ENCODE peak calls at places on chromosomes 4 and X, in eight cellular contexts. One of them, this sample, is unnamed.

GRCh38 chr4:175421506-175421905 is 390.6 kb downstream of the GPM6A start:
- DNase-seq in IMR-90: peak
- DNase-seq in Peyer's patch: no peak
- DNase-seq in gastrocnemius medialis: no peak
- DNase-seq in uterus: no peak
- DNase-seq in lower leg skin: no peak
- DNase-seq in A549: peak
- DNase-seq in body of pancreas: no peak
- DNase-seq in this sample: no peak

GRCh38 chr4:116055857-116056827 is 942.7 kb upstream of the NDST4 start:
- DNase-seq in uterus: no peak
- DNase-seq in body of pancreas: no peak
- DNase-seq in A549: no peak
- DNase-seq in IMR-90: no peak
- DNase-seq in gastrocnemius medialis: no peak
- DNase-seq in lower leg skin: no peak
- DNase-seq in Peyer's patch: no peak
- DNase-seq in this sample: no peak

GRCh38 chr4:156933633-156934258 is 37.9 kb downstream of the PDGFC start:
- DNase-seq in IMR-90: peak
- DNase-seq in A549: peak
- DNase-seq in Peyer's patch: no peak
- DNase-seq in body of pancreas: no peak
- DNase-seq in gastrocnemius medialis: no peak
- DNase-seq in uterus: no peak
- DNase-seq in lower leg skin: no peak
- DNase-seq in this sample: no peak

GRCh38 chr4:78293841-78294301 is 236.7 kb downstream of the FRAS1 start:
- DNase-seq in Peyer's patch: no peak
- DNase-seq in A549: peak
- DNase-seq in body of pancreas: no peak
- DNase-seq in IMR-90: peak
- DNase-seq in lower leg skin: no peak
- DNase-seq in gastrocnemius medialis: no peak
- DNase-seq in uterus: no peak
- DNase-seq in this sample: no peak

GRCh38 chrX:140765043-140765784 is 55.7 kb downstream of the LINC00632 start:
- DNase-seq in lower leg skin: no peak
- DNase-seq in IMR-90: peak
- DNase-seq in A549: peak
- DNase-seq in Peyer's patch: no peak
- DNase-seq in uterus: no peak
- DNase-seq in body of pancreas: no peak
- DNase-seq in gastrocnemius medialis: no peak
- DNase-seq in this sample: no peak

GRCh38 chr4:138916763-138917162 is 98.8 kb upstream of the NOCT start:
- DNase-seq in IMR-90: no peak
- DNase-seq in lower leg skin: no peak
- DNase-seq in uterus: no peak
- DNase-seq in A549: no peak
- DNase-seq in body of pancreas: no peak
- DNase-seq in Peyer's patch: no peak
- DNase-seq in gastrocnemius medialis: no peak
- DNase-seq in this sample: no peak

GRCh38 chr4:79397951-79398350 is 10.1 kb downstream of the GK2 start:
- DNase-seq in gastrocnemius medialis: no peak
- DNase-seq in A549: no peak
- DNase-seq in Peyer's patch: no peak
- DNase-seq in uterus: no peak
- DNase-seq in IMR-90: no peak
- DNase-seq in body of pancreas: no peak
- DNase-seq in lower leg skin: no peak
- DNase-seq in this sample: no peak

GRCh38 chr4:147498031-147498700 is 17.3 kb downstream of the EDNRA start:
- DNase-seq in gastrocnemius medialis: no peak
- DNase-seq in lower leg skin: no peak
- DNase-seq in body of pancreas: no peak
- DNase-seq in Peyer's patch: no peak
- DNase-seq in uterus: no peak
- DNase-seq in IMR-90: peak
- DNase-seq in A549: no peak
- DNase-seq in this sample: no peak

GRCh38 chrX:4622768-4623167 is 909.3 kb upstream of the PRKX start:
- DNase-seq in gastrocnemius medialis: no peak
- DNase-seq in Peyer's patch: no peak
- DNase-seq in body of pancreas: no peak
- DNase-seq in A549: no peak
- DNase-seq in lower leg skin: no peak
- DNase-seq in IMR-90: no peak
- DNase-seq in uterus: no peak
- DNase-seq in this sample: no peak

GRCh38 chrX:113048480-113048879 is 207.8 kb upstream of the AMOT start:
- DNase-seq in body of pancreas: no peak
- DNase-seq in IMR-90: no peak
- DNase-seq in A549: no peak
- DNase-seq in lower leg skin: no peak
- DNase-seq in gastrocnemius medialis: no peak
- DNase-seq in uterus: no peak
- DNase-seq in Peyer's patch: no peak
- DNase-seq in this sample: no peak

GRCh38 chrX:113048896-113049295 is 208.3 kb upstream of the AMOT start:
- DNase-seq in body of pancreas: no peak
- DNase-seq in uterus: no peak
- DNase-seq in IMR-90: no peak
- DNase-seq in Peyer's patch: no peak
- DNase-seq in lower leg skin: no peak
- DNase-seq in gastrocnemius medialis: no peak
- DNase-seq in A549: no peak
- DNase-seq in this sample: no peak
- TF ChIP-seq POLR2A in body of pancreas: no peak
- TF ChIP-seq POLR2A in uterus: no peak
- TF ChIP-seq POLR2A in IMR-90: no peak
- TF ChIP-seq POLR2A in Peyer's patch: no peak
- TF ChIP-seq POLR2A in lower leg skin: no peak
- TF ChIP-seq POLR2A in gastrocnemius medialis: no peak
- TF ChIP-seq POLR2A in A549: no peak
- TF ChIP-seq POLR2A in this sample: no peak

DNA sequence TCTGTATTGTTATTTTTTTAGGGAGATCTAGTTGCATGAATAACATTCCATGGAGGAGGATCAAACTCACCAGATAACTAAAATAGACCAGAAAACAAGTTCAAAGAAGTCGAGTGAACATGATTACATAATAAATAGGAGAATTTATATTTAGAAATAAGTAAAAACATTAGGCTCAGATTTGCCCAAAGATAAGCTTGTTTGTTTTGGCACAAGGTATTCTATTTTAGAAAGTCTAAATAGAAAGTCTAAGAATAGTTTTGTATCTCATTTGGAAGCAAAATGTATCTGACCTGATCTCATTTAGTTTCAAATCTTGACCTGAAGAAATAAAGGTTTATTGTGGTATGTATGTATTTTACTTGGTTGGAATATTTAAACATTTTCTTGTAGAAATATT is 670.6 kb upstream of the GALNTL6 start:
- DNase-seq in uterus: no peak
- DNase-seq in Peyer's patch: no peak
- DNase-seq in body of pancreas: no peak
- DNase-seq in lower leg skin: no peak
- DNase-seq in IMR-90: no peak
- DNase-seq in A549: no peak
- DNase-seq in gastrocnemius medialis: no peak
- DNase-seq in this sample: no peak
- TF ChIP-seq POLR2A in uterus: no peak
- TF ChIP-seq POLR2A in Peyer's patch: no peak
- TF ChIP-seq POLR2A in body of pancreas: no peak
- TF ChIP-seq POLR2A in lower leg skin: no peak
- TF ChIP-seq POLR2A in IMR-90: no peak
- TF ChIP-seq POLR2A in A549: no peak
- TF ChIP-seq POLR2A in gastrocnemius medialis: no peak
- TF ChIP-seq POLR2A in this sample: no peak

GRCh38 chrX:47556045-47556623 is 4.9 kb upstream of the ARAF start:
- DNase-seq in A549: peak
- DNase-seq in body of pancreas: peak
- DNase-seq in gastrocnemius medialis: peak
- DNase-seq in uterus: peak
- DNase-seq in Peyer's patch: peak
- DNase-seq in IMR-90: peak
- DNase-seq in lower leg skin: peak
- DNase-seq in this sample: peak
- TF ChIP-seq POLR2A in A549: peak
- TF ChIP-seq POLR2A in body of pancreas: peak
- TF ChIP-seq POLR2A in gastrocnemius medialis: peak
- TF ChIP-seq POLR2A in uterus: peak
- TF ChIP-seq POLR2A in Peyer's patch: peak
- TF ChIP-seq POLR2A in IMR-90: no peak
- TF ChIP-seq POLR2A in lower leg skin: no peak
- TF ChIP-seq POLR2A in this sample: peak

DNA sequence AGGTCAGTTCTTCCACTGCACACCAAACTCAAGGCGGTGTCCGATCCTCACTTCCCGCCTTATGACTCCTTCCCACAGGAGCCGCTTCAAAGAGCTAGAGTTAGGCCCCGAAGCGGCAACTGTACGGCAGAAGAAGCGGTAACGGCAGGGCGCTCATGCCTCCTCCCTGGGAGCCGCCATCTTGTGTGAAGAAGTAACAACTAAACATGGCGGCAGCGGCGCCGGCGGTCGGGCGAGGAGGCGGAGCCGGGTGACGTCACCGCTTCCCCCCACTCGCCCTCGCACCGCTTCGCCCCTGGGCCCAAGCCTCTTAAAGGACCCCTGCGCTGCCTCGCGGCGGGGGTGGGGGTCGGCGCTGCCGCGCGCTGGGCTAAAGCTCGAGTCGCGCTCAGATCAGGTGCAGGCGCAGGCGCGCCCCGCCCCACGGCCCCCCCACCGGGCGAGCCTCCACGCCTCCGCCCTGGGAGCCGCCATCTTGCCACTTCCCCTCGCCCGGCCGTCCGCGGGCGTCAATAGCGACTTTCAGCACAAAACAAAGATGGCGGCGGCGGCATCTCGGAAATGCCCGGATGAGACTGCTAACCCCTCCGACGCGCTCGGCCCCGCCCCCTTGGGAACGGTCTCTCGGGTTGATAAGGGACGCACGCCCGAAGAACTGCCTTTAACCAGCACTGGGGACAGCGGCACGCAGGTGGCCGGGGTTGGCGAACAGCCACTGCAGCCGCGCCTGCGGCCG is at the start of gene HCFC1:
- DNase-seq in IMR-90: peak
- DNase-seq in body of pancreas: peak
- DNase-seq in uterus: peak
- DNase-seq in gastrocnemius medialis: peak
- DNase-seq in lower leg skin: peak
- DNase-seq in Peyer's patch: peak
- DNase-seq in A549: peak
- DNase-seq in this sample: peak
- TF ChIP-seq POLR2A in IMR-90: peak
- TF ChIP-seq POLR2A in body of pancreas: peak
- TF ChIP-seq POLR2A in uterus: peak
- TF ChIP-seq POLR2A in gastrocnemius medialis: peak
- TF ChIP-seq POLR2A in lower leg skin: no peak
- TF ChIP-seq POLR2A in Peyer's patch: peak
- TF ChIP-seq POLR2A in A549: peak
- TF ChIP-seq POLR2A in this sample: peak

GRCh38 chr4:146161243-146161642 is 14.3 kb upstream of the LSM6 start:
- DNase-seq in lower leg skin: no peak
- DNase-seq in Peyer's patch: no peak
- DNase-seq in body of pancreas: no peak
- DNase-seq in uterus: no peak
- DNase-seq in gastrocnemius medialis: no peak
- DNase-seq in A549: no peak
- DNase-seq in IMR-90: no peak
- DNase-seq in this sample: no peak
- TF ChIP-seq POLR2A in lower leg skin: no peak
- TF ChIP-seq POLR2A in Peyer's patch: no peak
- TF ChIP-seq POLR2A in body of pancreas: no peak
- TF ChIP-seq POLR2A in uterus: no peak
- TF ChIP-seq POLR2A in gastrocnemius medialis: no peak
- TF ChIP-seq POLR2A in A549: no peak
- TF ChIP-seq POLR2A in IMR-90: no peak
- TF ChIP-seq POLR2A in this sample: no peak

GRCh38 chr4:153571006-153571545 is 104.9 kb downstream of the TMEM131L start:
- DNase-seq in uterus: no peak
- DNase-seq in IMR-90: no peak
- DNase-seq in body of pancreas: no peak
- DNase-seq in A549: no peak
- DNase-seq in gastrocnemius medialis: no peak
- DNase-seq in Peyer's patch: no peak
- DNase-seq in lower leg skin: no peak
- DNase-seq in this sample: no peak

GRCh38 chr4:153564630-153565525 is 98.7 kb downstream of the TMEM131L start:
- DNase-seq in Peyer's patch: no peak
- DNase-seq in body of pancreas: peak
- DNase-seq in A549: peak
- DNase-seq in lower leg skin: no peak
- DNase-seq in gastrocnemius medialis: peak
- DNase-seq in IMR-90: peak
- DNase-seq in uterus: no peak
- DNase-seq in this sample: no peak

GRCh38 chr4:153560918-153561317 is 94.8 kb downstream of the TMEM131L start:
- DNase-seq in IMR-90: no peak
- DNase-seq in gastrocnemius medialis: no peak
- DNase-seq in A549: no peak
- DNase-seq in lower leg skin: no peak
- DNase-seq in Peyer's patch: no peak
- DNase-seq in body of pancreas: no peak
- DNase-seq in uterus: no peak
- DNase-seq in this sample: no peak

GRCh38 chr4:153570228-153570973 is 104.2 kb downstream of the TMEM131L start:
- DNase-seq in Peyer's patch: no peak
- DNase-seq in gastrocnemius medialis: no peak
- DNase-seq in body of pancreas: no peak
- DNase-seq in A549: no peak
- DNase-seq in uterus: no peak
- DNase-seq in IMR-90: no peak
- DNase-seq in lower leg skin: no peak
- DNase-seq in this sample: no peak

DNA sequence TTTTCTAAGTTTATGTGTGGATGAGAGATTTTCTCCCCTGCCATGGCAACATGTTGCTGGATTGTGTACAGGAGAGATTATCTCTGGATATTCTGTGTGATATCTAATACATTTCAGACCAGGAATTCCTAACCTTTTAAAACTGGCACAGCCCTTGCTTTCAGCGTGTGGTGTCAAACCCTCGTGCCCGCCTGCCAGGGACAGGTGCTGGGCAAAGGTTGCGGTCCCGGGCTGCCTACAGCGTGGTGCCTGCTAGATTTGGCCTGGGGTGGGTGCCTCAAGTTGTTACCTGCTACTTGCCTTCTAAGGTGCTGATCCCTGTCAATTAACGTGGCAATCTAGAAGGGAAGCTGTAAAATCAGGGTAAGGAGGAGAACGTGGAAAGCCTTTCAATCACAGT is 100.6 kb downstream of the TMEM131L start:
- DNase-seq in IMR-90: no peak
- DNase-seq in uterus: no peak
- DNase-seq in Peyer's patch: no peak
- DNase-seq in gastrocnemius medialis: peak
- DNase-seq in body of pancreas: peak
- DNase-seq in lower leg skin: no peak
- DNase-seq in A549: no peak
- DNase-seq in this sample: peak
- TF ChIP-seq POLR2A in IMR-90: no peak
- TF ChIP-seq POLR2A in uterus: no peak
- TF ChIP-seq POLR2A in Peyer's patch: no peak
- TF ChIP-seq POLR2A in gastrocnemius medialis: no peak
- TF ChIP-seq POLR2A in body of pancreas: no peak
- TF ChIP-seq POLR2A in lower leg skin: no peak
- TF ChIP-seq POLR2A in A549: no peak
- TF ChIP-seq POLR2A in this sample: no peak

This sample was measured in heart left ventricle.